ENCODE peak calls at places on chromosomes 16 and 17, in seven cellular contexts. W, I, J, T, Q, O and N are unnamed samples.

GRCh38 chr17:46115687-46116086 is 77.5 kb downstream of the KANSL1 start:
- DNase-seq in I (no peak), J (peak), Q (peak), O (no peak), T (no peak), W (no peak), N (no peak)

GRCh38 chr16:58044266-58045019 is 18.9 kb downstream of the MMP15 start:
- DNase-seq in O (no peak), J (no peak), Q (no peak), I (no peak), T (no peak), W (no peak), N (no peak)

GRCh38 chr16:86029131-86029741 is 130.3 kb downstream of the IRF8 start:
- DNase-seq in T (no peak), O (peak), W (no peak), J (peak), Q (peak), I (no peak), N (peak)

GRCh38 chr16:14309001-14309886 is 238.1 kb downstream of the MRTFB start:
- DNase-seq in O (peak), W (no peak), I (peak), Q (peak), T (peak), J (no peak), N (no peak)

GRCh38 chr16:11949527-11949926 is 7.7 kb upstream of the NPIPB2 start:
- DNase-seq in Q (peak), W (no peak), J (peak), I (peak), T (peak), O (peak), N (no peak)

GRCh38 chr17:45432405-45433113 is at the start of gene ARHGAP27:
- DNase-seq in O (peak), T (no peak), I (no peak), W (no peak), Q (peak), J (peak), N (no peak)

GRCh38 chr17:61384384-61385090 is 15.1 kb upstream of the TBX2 start:
- DNase-seq in J (no peak), W (no peak), T (no peak), Q (no peak), O (no peak), I (no peak), N (no peak)

GRCh38 chr16:88853336-88853941 is 3.3 kb downstream of the GALNS start:
- DNase-seq in Q (no peak), W (no peak), O (no peak), T (no peak), J (no peak), I (no peak), N (no peak)

GRCh38 chr17:7280519-7281073 is 922 bp upstream of the SLC2A4 start:
- DNase-seq in J (peak), Q (peak), W (peak), O (peak), I (peak), T (peak), N (peak)

GRCh38 chr17:65103896-65104295 is 33.3 kb upstream of the RGS9 start:
- DNase-seq in Q (peak), W (no peak), I (peak), T (no peak), J (no peak), O (no peak), N (no peak)

GRCh38 chr17:50538549-50539410 is 6.2 kb downstream of the EPN3 start:
- DNase-seq in W (no peak), T (no peak), I (no peak), O (no peak), Q (no peak), J (no peak), N (no peak)

GRCh38 chr16:35744084-35744483 is 2284.7 kb downstream of the TP53TG3F start:
- DNase-seq in W (no peak), T (no peak), Q (no peak), J (no peak), O (no peak), I (no peak), N (no peak)

GRCh38 chr17:32189343-32189742 is 47.0 kb downstream of the RHOT1 start:
- DNase-seq in W (no peak), O (no peak), I (no peak), T (no peak), J (no peak), Q (no peak), N (no peak)

GRCh38 chr17:27608330-27609230 is 22.4 kb upstream of the LGALS9 start:
- DNase-seq in I (no peak), W (no peak), Q (no peak), J (no peak), T (no peak), O (no peak), N (no peak)

GRCh38 chr17:20046629-20047028 is 37.5 kb downstream of the SPECC1 start:
- DNase-seq in W (no peak), I (no peak), O (no peak), Q (no peak), T (no peak), J (no peak), N (no peak)

GRCh38 chr16:27972500-27972899 is 91.0 kb downstream of the GSG1L start:
- DNase-seq in I (peak), W (no peak), T (no peak), J (peak), O (peak), Q (peak), N (no peak)

GRCh38 chr17:67055811-67056745 is 11.7 kb downstream of the CACNG1 start:
- DNase-seq in I (no peak), T (no peak), Q (no peak), J (no peak), W (no peak), O (no peak), N (no peak)

GRCh38 chr17:80187090-80187489 is 17.3 kb downstream of the CARD14 start:
- DNase-seq in T (no peak), J (no peak), I (no peak), W (no peak), Q (peak), O (no peak), N (no peak)

GRCh38 chr17:19244357-19244756 is 7.2 kb downstream of the EPN2 start:
- DNase-seq in O (no peak), J (no peak), I (no peak), T (no peak), Q (no peak), W (no peak), N (no peak)

GRCh38 chr16:74563828-74564263 is 43.1 kb downstream of the GLG1 start:
- DNase-seq in J (no peak), O (peak), Q (peak), T (no peak), I (no peak), W (no peak), N (no peak)

GRCh38 chr17:63390090-63390489 is 56.0 kb downstream of the CYB561 start:
- DNase-seq in J (no peak), O (no peak), Q (no peak), I (peak), T (no peak), W (no peak), N (no peak)

GRCh38 chr16:11629071-11630030 is 38.9 kb upstream of the SNN start:
- DNase-seq in W (no peak), J (peak), T (no peak), O (no peak), I (no peak), Q (peak), N (no peak)

GRCh38 chr17:43931062-43931571 is 11.2 kb downstream of the PPY start:
- DNase-seq in W (no peak), Q (no peak), I (no peak), J (no peak), O (no peak), T (peak), N (no peak)

GRCh38 chr17:16215002-16215272 is 397 bp downstream of the NCOR1 start:
- DNase-seq in J (peak), Q (peak), O (peak), T (peak), I (peak), W (no peak), N (no peak)

GRCh38 chr17:72943826-72944689 is 148.4 kb downstream of the SLC39A11 start:
- DNase-seq in J (no peak), I (peak), Q (no peak), O (no peak), T (no peak), W (no peak), N (no peak)

GRCh38 chr17:63685021-63685420 is 14.9 kb downstream of the LIMD2 start:
- DNase-seq in T (no peak), W (no peak), Q (peak), I (no peak), J (no peak), O (no peak), N (no peak)

GRCh38 chr16:17389392-17389791 is 81.4 kb downstream of the XYLT1 start:
- DNase-seq in Q (peak), W (no peak), I (no peak), T (no peak), O (no peak), J (no peak), N (no peak)

GRCh38 chr17:34725740-34726139 is 146.4 kb downstream of the TMEM132E start:
- DNase-seq in W (no peak), Q (no peak), T (no peak), I (no peak), J (no peak), O (no peak), N (no peak)

GRCh38 chr17:43714338-43715149 is 44.0 kb downstream of the SOST start:
- DNase-seq in T (no peak), Q (peak), J (no peak), W (no peak), I (no peak), O (no peak), N (no peak)

GRCh38 chr17:81520021-81520894 is 7.7 kb upstream of the ACTG1 start:
- DNase-seq in Q (no peak), T (peak), J (no peak), I (peak), W (no peak), O (no peak), N (no peak)

GRCh38 chr17:20302191-20302917 is 165.0 kb downstream of the LGALS9B start:
- DNase-seq in J (no peak), Q (peak), T (no peak), O (no peak), W (no peak), I (no peak), N (no peak)

GRCh38 chr16:66926171-66926570 is 836 bp upstream of the RRAD start:
- DNase-seq in W (no peak), Q (no peak), J (peak), T (no peak), I (no peak), O (peak), N (no peak)

GRCh38 chr16:49051626-49052025 is 230.0 kb downstream of the CBLN1 start:
- DNase-seq in W (no peak), J (no peak), T (no peak), O (no peak), I (no peak), Q (no peak), N (no peak)

GRCh38 chr17:49213399-49213798 is 2.9 kb downstream of the ABI3 start:
- DNase-seq in I (peak), O (no peak), T (no peak), J (no peak), Q (no peak), W (no peak), N (no peak)

GRCh38 chr17:50037321-50038107 is 18.4 kb upstream of the ITGA3 start:
- DNase-seq in I (no peak), W (no peak), Q (peak), T (peak), J (no peak), O (no peak), N (no peak)

GRCh38 chr16:47939690-47940089 is 216.1 kb downstream of the ABCC12 start:
- DNase-seq in W (no peak), T (no peak), J (no peak), I (no peak), O (no peak), Q (no peak), N (no peak)

GRCh38 chr17:10421946-10422542 is at the start of gene MYH8:
- DNase-seq in T (no peak), Q (no peak), J (no peak), I (no peak), W (no peak), O (no peak), N (no peak)

GRCh38 chr16:58882292-58882691 is 148.2 kb upstream of the GOT2 start:
- DNase-seq in J (no peak), Q (no peak), O (no peak), I (peak), T (no peak), W (no peak), N (no peak)

GRCh38 chr16:78363843-78364242 is 264.4 kb downstream of the WWOX start:
- DNase-seq in T (no peak), Q (no peak), I (no peak), O (no peak), W (no peak), J (no peak), N (no peak)

GRCh38 chr17:77602883-77603640 is 355.4 kb upstream of the TNRC6C start:
- DNase-seq in Q (no peak), T (no peak), W (no peak), I (no peak), J (no peak), O (no peak), N (no peak)